ENCODE peak calls at places on chromosomes 4 and X, in ten cellular contexts. S, U, F, P, N, R, H, D, W and Z are unnamed samples.

GRCh38 chr4:26235500-26235899 is 85.3 kb upstream of the RBPJ start:
- DNase-seq in S (no peak), U (no peak), F (peak), P (no peak), N (peak), R (peak), H (peak), D (no peak), W (peak), Z (peak)

GRCh38 chrX:50431623-50432022 is 39.0 kb downstream of the DGKK start:
- DNase-seq in S (no peak), U (no peak), F (no peak), P (no peak), N (no peak), R (no peak), H (no peak), D (no peak), W (no peak), Z (no peak)

GRCh38 chr4:106529348-106530033 is 160.9 kb upstream of the GIMD1 start:
- DNase-seq in S (peak), U (no peak), F (no peak), P (no peak), N (peak), R (no peak), H (no peak), D (peak), W (no peak), Z (peak)

GRCh38 chrX:100980608-100981497 is 11.3 kb downstream of the ARL13A start:
- DNase-seq in S (peak), U (no peak), F (no peak), P (no peak), N (peak), R (peak), H (no peak), D (peak), W (no peak), Z (peak)

GRCh38 chr4:3767569-3768288 is 1.5 kb downstream of the ADRA2C start:
- DNase-seq in S (no peak), U (no peak), F (no peak), P (peak), N (peak), R (no peak), H (no peak), D (no peak), W (no peak), Z (no peak)

GRCh38 chrX:136397001-136397400 is 90.7 kb upstream of the BRS3 start:
- DNase-seq in S (no peak), U (no peak), F (no peak), P (peak), N (no peak), R (no peak), H (no peak), D (no peak), W (no peak), Z (no peak)

GRCh38 chr4:11402192-11402591 is 26.5 kb downstream of the HS3ST1 start:
- DNase-seq in S (no peak), U (no peak), F (no peak), P (no peak), N (no peak), R (no peak), H (no peak), D (no peak), W (no peak), Z (no peak)

GRCh38 chr4:39046243-39046642 is 14.0 kb upstream of the TMEM156 start:
- DNase-seq in S (peak), U (no peak), F (no peak), P (no peak), N (peak), R (no peak), H (no peak), D (no peak), W (no peak), Z (no peak)

GRCh38 chrX:115940888-115941332 is 229.6 kb upstream of the AGTR2 start:
- DNase-seq in S (peak), U (no peak), F (peak), P (peak), N (peak), R (peak), H (no peak), D (peak), W (peak), Z (no peak)

GRCh38 chr4:100548209-100548579 is 30.4 kb upstream of the EMCN start:
- DNase-seq in S (no peak), U (no peak), F (no peak), P (no peak), N (no peak), R (no peak), H (no peak), D (peak), W (no peak), Z (no peak)

GRCh38 chr4:128527356-128527755 is 239.7 kb upstream of the PGRMC2 start:
- DNase-seq in S (no peak), U (no peak), F (no peak), P (no peak), N (peak), R (no peak), H (no peak), D (no peak), W (no peak), Z (no peak)

GRCh38 chrX:96433409-96434122 is 251.1 kb upstream of the DIAPH2 start:
- DNase-seq in S (no peak), U (no peak), F (no peak), P (no peak), N (no peak), R (no peak), H (no peak), D (no peak), W (no peak), Z (no peak)

GRCh38 chrX:154403192-154403591 is 5.0 kb downstream of the RPL10 start:
- DNase-seq in S (no peak), U (no peak), F (no peak), P (no peak), N (no peak), R (no peak), H (no peak), D (no peak), W (no peak), Z (no peak)

GRCh38 chrX:69510137-69510715 is 6.1 kb downstream of the NALF2 start:
- DNase-seq in S (no peak), U (no peak), F (no peak), P (no peak), N (no peak), R (no peak), H (no peak), D (no peak), W (no peak), Z (no peak)

GRCh38 chr4:86593726-86594558 is at the start of gene PTPN13:
- DNase-seq in S (peak), U (peak), F (peak), P (peak), N (peak), R (peak), H (peak), D (peak), W (peak), Z (peak)

GRCh38 chrX:10722804-10723364 is 102.5 kb upstream of the MID1 start:
- DNase-seq in S (peak), U (no peak), F (peak), P (peak), N (peak), R (no peak), H (no peak), D (peak), W (peak), Z (peak)

GRCh38 chrX:153755136-153755535 is 8.9 kb upstream of the PLXNB3 start:
- DNase-seq in S (no peak), U (no peak), F (no peak), P (no peak), N (no peak), R (no peak), H (no peak), D (no peak), W (no peak), Z (no peak)

GRCh38 chr4:169164669-169165415 is 105.9 kb downstream of the SH3RF1 start:
- DNase-seq in S (no peak), U (no peak), F (no peak), P (no peak), N (peak), R (no peak), H (peak), D (no peak), W (no peak), Z (peak)

GRCh38 chrX:134171661-134172587 is 65.1 kb upstream of the CCDC160 start:
- DNase-seq in S (no peak), U (no peak), F (no peak), P (no peak), N (no peak), R (peak), H (no peak), D (peak), W (peak), Z (no peak)

GRCh38 chr4:163568835-163569234 is 74.3 kb downstream of the TMA16 start:
- DNase-seq in S (no peak), U (no peak), F (no peak), P (no peak), N (no peak), R (no peak), H (no peak), D (no peak), W (no peak), Z (no peak)

GRCh38 chr4:11475871-11476270 is 47.2 kb upstream of the HS3ST1 start:
- DNase-seq in S (no peak), U (no peak), F (no peak), P (no peak), N (no peak), R (no peak), H (no peak), D (peak), W (no peak), Z (no peak)

GRCh38 chrX:9816094-9816700 is 30.0 kb downstream of the SHROOM2 start:
- DNase-seq in S (peak), U (no peak), F (no peak), P (no peak), N (no peak), R (no peak), H (no peak), D (no peak), W (no peak), Z (no peak)

GRCh38 chr4:925171-925570 is 6.9 kb downstream of the GAK start:
- DNase-seq in S (no peak), U (no peak), F (no peak), P (no peak), N (no peak), R (no peak), H (no peak), D (no peak), W (no peak), Z (no peak)

GRCh38 chr4:1136028-1136427 is 22.7 kb upstream of the RNF212 start:
- DNase-seq in S (no peak), U (no peak), F (no peak), P (no peak), N (peak), R (no peak), H (no peak), D (no peak), W (peak), Z (no peak)

GRCh38 chr4:60637976-60638375 is 562.1 kb upstream of the ADGRL3 start:
- DNase-seq in S (no peak), U (no peak), F (peak), P (no peak), N (no peak), R (no peak), H (no peak), D (no peak), W (no peak), Z (no peak)

GRCh38 chrX:134599173-134599914 is 58.9 kb downstream of the PLAC1 start:
- DNase-seq in S (no peak), U (no peak), F (no peak), P (no peak), N (peak), R (no peak), H (peak), D (no peak), W (no peak), Z (peak)

GRCh38 chr4:36716874-36717273 is 435.5 kb downstream of the DTHD1 start:
- DNase-seq in S (no peak), U (no peak), F (no peak), P (no peak), N (no peak), R (no peak), H (no peak), D (no peak), W (no peak), Z (no peak)

DNA sequence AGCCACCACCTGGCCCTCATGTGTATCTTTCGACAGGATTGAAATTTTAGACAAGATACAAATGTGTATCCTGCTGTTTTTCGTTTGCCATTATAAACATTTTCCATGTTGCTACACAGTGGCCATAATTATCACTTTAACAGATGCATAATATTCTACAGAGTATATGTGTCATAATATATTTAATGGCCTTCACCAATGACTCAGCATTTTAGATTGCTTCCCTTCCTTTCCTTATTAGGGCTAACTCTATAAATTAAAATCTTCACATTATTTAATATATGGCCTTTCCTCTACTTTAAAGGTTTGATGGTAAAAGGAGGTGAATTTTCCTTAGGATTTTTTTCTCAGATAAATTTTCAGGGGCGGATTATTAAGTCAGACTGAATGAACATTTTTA is 97.4 kb downstream of the HS6ST2 start:
- DNase-seq in S (no peak), U (no peak), F (no peak), P (no peak), N (no peak), R (no peak), H (no peak), D (no peak), W (no peak), Z (no peak)
- H3K4me3 ChIP-seq in S (no peak), U (no peak), F (no peak), P (no peak), N (no peak), R (no peak), H (no peak), D (no peak), W (no peak), Z (no peak)

GRCh38 chr4:89308161-89308500 is 531 bp upstream of the GPRIN3 start:
- DNase-seq in S (no peak), U (peak), F (no peak), P (no peak), N (peak), R (no peak), H (no peak), D (no peak), W (no peak), Z (peak)
- H3K4me3 ChIP-seq in S (peak), U (peak), F (peak), P (peak), N (peak), R (peak), H (peak), D (peak), W (peak), Z (peak)

GRCh38 chr4:56308384-56308783 is 78.9 kb downstream of the AASDH start:
- DNase-seq in S (no peak), U (no peak), F (no peak), P (no peak), N (no peak), R (no peak), H (no peak), D (no peak), W (no peak), Z (no peak)
- H3K4me3 ChIP-seq in S (no peak), U (no peak), F (no peak), P (no peak), N (no peak), R (no peak), H (no peak), D (no peak), W (no peak), Z (no peak)

DNA sequence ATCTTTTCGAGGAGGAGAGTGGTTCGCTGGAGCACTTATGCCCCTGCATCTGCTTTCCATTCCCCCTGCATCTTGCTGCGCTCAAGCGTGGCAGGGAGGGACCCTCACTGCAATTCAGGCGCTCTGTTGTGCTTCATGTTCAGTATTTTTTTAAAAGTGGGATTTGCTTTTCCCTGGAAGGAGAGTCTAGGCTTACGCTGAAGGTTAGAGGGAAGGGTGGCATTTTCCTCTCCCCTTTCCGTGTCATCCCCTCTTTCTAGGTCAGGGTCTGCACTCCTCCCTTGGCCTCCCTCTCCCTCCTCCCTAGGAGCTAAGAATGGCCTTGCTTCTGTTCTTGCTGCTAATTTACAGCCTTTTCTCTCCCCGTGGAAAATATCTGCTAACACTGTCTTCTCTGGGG is 202.1 kb upstream of the LEF1 start:
- DNase-seq in S (no peak), U (no peak), F (no peak), P (no peak), N (no peak), R (no peak), H (no peak), D (no peak), W (no peak), Z (no peak)
- H3K4me3 ChIP-seq in S (no peak), U (no peak), F (no peak), P (no peak), N (no peak), R (no peak), H (no peak), D (no peak), W (no peak), Z (no peak)

GRCh38 chr4:114613579-114613978 is 15.0 kb downstream of the UGT8 start:
- DNase-seq in S (no peak), U (no peak), F (no peak), P (no peak), N (no peak), R (no peak), H (no peak), D (no peak), W (no peak), Z (no peak)

GRCh38 chr4:114615435-114615834 is 16.8 kb downstream of the UGT8 start:
- DNase-seq in S (no peak), U (no peak), F (no peak), P (no peak), N (no peak), R (no peak), H (no peak), D (no peak), W (no peak), Z (no peak)
- H3K4me3 ChIP-seq in S (no peak), U (no peak), F (no peak), P (peak), N (no peak), R (no peak), H (no peak), D (no peak), W (peak), Z (no peak)

GRCh38 chrX:40148189-40148438 is 50.4 kb upstream of the BCOR start:
- DNase-seq in S (no peak), U (no peak), F (no peak), P (no peak), N (no peak), R (no peak), H (no peak), D (no peak), W (no peak), Z (no peak)

GRCh38 chrX:40147399-40148188 is 49.8 kb upstream of the BCOR start:
- DNase-seq in S (no peak), U (no peak), F (no peak), P (no peak), N (no peak), R (no peak), H (no peak), D (no peak), W (no peak), Z (no peak)

GRCh38 chrX:40150503-40150902 is 52.7 kb upstream of the BCOR start:
- DNase-seq in S (no peak), U (no peak), F (no peak), P (peak), N (no peak), R (no peak), H (no peak), D (no peak), W (no peak), Z (no peak)

GRCh38 chrX:40149286-40150175 is 51.8 kb upstream of the BCOR start:
- DNase-seq in S (no peak), U (no peak), F (no peak), P (no peak), N (no peak), R (no peak), H (no peak), D (no peak), W (no peak), Z (no peak)

GRCh38 chrX:40148439-40149285 is 50.9 kb upstream of the BCOR start:
- DNase-seq in S (no peak), U (no peak), F (no peak), P (no peak), N (no peak), R (no peak), H (no peak), D (peak), W (peak), Z (no peak)
- H3K4me3 ChIP-seq in S (no peak), U (no peak), F (peak), P (no peak), N (no peak), R (no peak), H (no peak), D (no peak), W (no peak), Z (no peak)

DNA sequence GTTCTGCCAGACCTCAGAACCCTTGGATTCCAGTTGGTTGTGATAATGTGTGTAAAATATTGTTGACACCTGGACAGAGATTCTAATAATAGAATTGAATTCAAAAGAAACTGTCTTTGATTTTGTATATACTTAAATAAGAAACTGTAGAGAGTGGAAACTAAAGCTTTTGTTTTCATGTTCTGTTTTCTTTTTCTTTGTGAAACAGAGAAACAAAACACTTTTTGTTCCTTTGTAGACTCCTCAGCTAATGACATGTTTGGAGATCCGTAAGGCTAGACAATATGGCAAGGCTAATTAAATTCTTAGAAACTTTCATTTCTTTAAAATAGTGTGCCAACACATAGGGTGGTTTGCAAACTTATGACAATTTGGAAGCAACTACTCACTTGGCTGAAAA is 90.9 kb upstream of the FAT1 start:
- DNase-seq in S (no peak), U (no peak), F (no peak), P (no peak), N (no peak), R (no peak), H (no peak), D (no peak), W (no peak), Z (no peak)
- H3K4me3 ChIP-seq in S (no peak), U (no peak), F (no peak), P (no peak), N (no peak), R (no peak), H (no peak), D (no peak), W (no peak), Z (no peak)

DNA sequence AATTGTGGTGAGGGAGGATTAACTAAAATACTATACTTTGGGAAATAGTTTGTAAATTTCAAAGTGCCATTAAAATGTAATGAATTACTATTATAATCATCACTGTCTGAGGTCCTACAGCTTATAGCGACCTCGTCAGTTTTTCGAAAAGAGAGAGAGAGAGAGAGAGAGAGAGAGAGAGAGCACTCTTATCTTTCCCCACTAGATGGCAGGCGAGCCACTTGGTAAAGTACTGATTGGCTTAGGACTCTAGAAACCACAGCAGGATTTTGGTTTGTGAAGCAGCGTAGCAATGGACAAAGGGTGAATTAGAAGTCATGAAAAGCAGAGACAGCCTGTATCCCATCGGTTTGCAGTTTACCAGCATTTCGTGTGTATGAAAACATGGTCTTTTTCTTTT is 52.5 kb downstream of the LINC00632 start:
- DNase-seq in S (peak), U (no peak), F (peak), P (peak), N (peak), R (no peak), H (no peak), D (peak), W (peak), Z (peak)
- H3K4me3 ChIP-seq in S (no peak), U (no peak), F (no peak), P (no peak), N (no peak), R (no peak), H (no peak), D (no peak), W (no peak), Z (no peak)

DNA sequence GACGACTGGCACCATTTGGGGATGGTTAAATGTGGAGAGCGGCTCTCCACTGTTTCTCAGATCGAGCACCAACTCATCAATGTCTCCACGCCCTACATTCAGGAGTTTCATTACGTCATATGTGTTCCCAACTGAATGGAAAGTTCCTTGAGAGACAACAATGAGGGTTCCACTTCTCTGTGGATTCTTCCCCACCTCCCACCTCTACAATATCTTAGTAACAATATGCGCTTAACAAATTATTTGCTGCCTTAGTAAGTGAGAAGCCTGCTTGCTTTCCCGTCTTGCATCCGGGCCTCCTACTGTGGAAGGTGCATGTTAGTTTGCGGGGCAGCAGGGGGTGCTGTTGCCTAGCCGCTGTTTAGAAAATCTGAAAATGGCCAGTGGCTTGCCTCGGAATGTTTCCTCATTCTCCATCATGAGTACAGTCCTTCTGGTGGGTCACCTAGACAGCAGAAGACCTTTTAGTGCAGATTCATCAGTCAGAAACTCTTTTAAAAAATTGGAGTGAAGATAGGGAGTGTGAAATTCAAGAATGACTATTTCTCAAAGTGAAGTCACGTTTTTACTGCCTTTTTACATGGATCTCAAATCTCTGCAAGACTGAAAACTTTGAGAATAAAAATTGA is 55.7 kb downstream of the PHOX2B start:
- DNase-seq in S (peak), U (peak), F (peak), P (peak), N (peak), R (peak), H (peak), D (peak), W (peak), Z (peak)
- H3K4me3 ChIP-seq in S (no peak), U (no peak), F (no peak), P (no peak), N (no peak), R (no peak), H (no peak), D (no peak), W (no peak), Z (no peak)